ENCODE peak calls at places on chromosomes 1 and 21, in four cellular contexts. One of them, this sample, is unnamed.

GRCh38 chr1:150121236-150121862 is 28.4 kb upstream of the PLEKHO1 start:
- DNase-seq in HepG2: no peak
- DNase-seq in K562: no peak
- DNase-seq in GM12878: no peak
- DNase-seq in this sample: no peak

GRCh38 chr1:158454537-158454936 is 7.1 kb upstream of the OR10K1 start:
- DNase-seq in K562: no peak
- DNase-seq in GM12878: no peak
- DNase-seq in HepG2: no peak
- DNase-seq in this sample: no peak

GRCh38 chr1:26786437-26787380 is 1.0 kb upstream of the PIGV start:
- DNase-seq in HepG2: peak
- DNase-seq in K562: peak
- DNase-seq in GM12878: no peak
- DNase-seq in this sample: peak

GRCh38 chr1:37486680-37487618 is 12.6 kb downstream of the ZC3H12A start:
- DNase-seq in GM12878: no peak
- DNase-seq in HepG2: peak
- DNase-seq in K562: peak
- DNase-seq in this sample: peak

GRCh38 chr1:198283222-198283621 is 126.4 kb downstream of the NEK7 start:
- DNase-seq in K562: no peak
- DNase-seq in HepG2: no peak
- DNase-seq in GM12878: no peak
- DNase-seq in this sample: no peak

GRCh38 chr1:37919277-37919676 is 27.6 kb downstream of the INPP5B start:
- DNase-seq in HepG2: peak
- DNase-seq in K562: peak
- DNase-seq in GM12878: no peak
- DNase-seq in this sample: no peak

GRCh38 chr1:61951731-61952585 is 209.7 kb downstream of the PATJ start:
- DNase-seq in K562: no peak
- DNase-seq in GM12878: no peak
- DNase-seq in HepG2: no peak
- DNase-seq in this sample: no peak

GRCh38 chr1:221691320-221691719 is 50.6 kb downstream of the DUSP10 start:
- DNase-seq in GM12878: no peak
- DNase-seq in HepG2: no peak
- DNase-seq in K562: no peak
- DNase-seq in this sample: no peak

GRCh38 chr1:35659589-35659988 is 18.3 kb upstream of the PSMB2 start:
- DNase-seq in HepG2: no peak
- DNase-seq in K562: no peak
- DNase-seq in GM12878: no peak
- DNase-seq in this sample: no peak

GRCh38 chr21:39633770-39634181 is 21.0 kb downstream of the B3GALT5 start:
- DNase-seq in GM12878: no peak
- DNase-seq in K562: no peak
- DNase-seq in HepG2: no peak
- DNase-seq in this sample: no peak

GRCh38 chr1:181626252-181626938 is 143.1 kb downstream of the CACNA1E start:
- DNase-seq in HepG2: no peak
- DNase-seq in GM12878: no peak
- DNase-seq in K562: no peak
- DNase-seq in this sample: no peak

GRCh38 chr1:8496473-8496872 is 178.6 kb downstream of the SLC45A1 start:
- DNase-seq in GM12878: no peak
- DNase-seq in HepG2: no peak
- DNase-seq in K562: no peak
- DNase-seq in this sample: no peak

GRCh38 chr1:196650403-196650802 is 1.4 kb upstream of the CFH start:
- DNase-seq in K562: peak
- DNase-seq in GM12878: no peak
- DNase-seq in HepG2: no peak
- DNase-seq in this sample: no peak

GRCh38 chr1:196649990-196650389 is 1.9 kb upstream of the CFH start:
- DNase-seq in HepG2: no peak
- DNase-seq in K562: peak
- DNase-seq in GM12878: no peak
- DNase-seq in this sample: no peak

GRCh38 chr1:196651079-196651478 is 764 bp upstream of the CFH start:
- DNase-seq in K562: no peak
- DNase-seq in HepG2: no peak
- DNase-seq in GM12878: no peak
- DNase-seq in this sample: no peak

GRCh38 chr1:196654271-196654670 is 2.4 kb downstream of the CFH start:
- DNase-seq in K562: no peak
- DNase-seq in HepG2: no peak
- DNase-seq in GM12878: no peak
- DNase-seq in this sample: peak

GRCh38 chr1:196651637-196652215 is at the start of gene CFH:
- DNase-seq in K562: peak
- DNase-seq in GM12878: no peak
- DNase-seq in HepG2: no peak
- DNase-seq in this sample: peak
- TF ChIP-seq POLR2AphosphoS5 in K562: peak
- TF ChIP-seq POLR2AphosphoS5 in GM12878: no peak
- TF ChIP-seq POLR2AphosphoS5 in HepG2: no peak
- TF ChIP-seq POLR2AphosphoS5 in this sample: no peak

DNA sequence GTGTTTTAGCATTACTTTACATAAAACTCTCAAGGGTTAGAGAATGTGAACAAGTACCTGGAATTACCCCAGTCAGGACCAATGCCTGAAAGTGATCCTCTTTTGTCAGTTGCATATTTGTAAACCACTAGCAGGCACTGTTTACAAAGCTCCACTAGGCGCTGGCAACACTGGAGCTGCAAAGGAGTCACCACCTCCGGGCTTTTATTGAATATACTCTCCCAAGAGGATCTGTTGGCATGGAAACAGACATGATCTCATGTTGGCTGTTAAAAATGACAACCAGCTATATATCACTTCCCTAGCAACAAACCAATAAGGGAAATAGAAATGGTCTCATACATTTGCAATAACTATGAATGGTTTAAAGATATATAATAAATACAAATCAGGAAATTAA is 116.0 kb downstream of the TTLL7 start:
- DNase-seq in HepG2: no peak
- DNase-seq in K562: peak
- DNase-seq in GM12878: no peak
- DNase-seq in this sample: peak
- TF ChIP-seq CTCF in HepG2: no peak
- TF ChIP-seq CTCF in K562: peak
- TF ChIP-seq CTCF in GM12878: peak
- TF ChIP-seq CTCF in this sample: no peak

DNA sequence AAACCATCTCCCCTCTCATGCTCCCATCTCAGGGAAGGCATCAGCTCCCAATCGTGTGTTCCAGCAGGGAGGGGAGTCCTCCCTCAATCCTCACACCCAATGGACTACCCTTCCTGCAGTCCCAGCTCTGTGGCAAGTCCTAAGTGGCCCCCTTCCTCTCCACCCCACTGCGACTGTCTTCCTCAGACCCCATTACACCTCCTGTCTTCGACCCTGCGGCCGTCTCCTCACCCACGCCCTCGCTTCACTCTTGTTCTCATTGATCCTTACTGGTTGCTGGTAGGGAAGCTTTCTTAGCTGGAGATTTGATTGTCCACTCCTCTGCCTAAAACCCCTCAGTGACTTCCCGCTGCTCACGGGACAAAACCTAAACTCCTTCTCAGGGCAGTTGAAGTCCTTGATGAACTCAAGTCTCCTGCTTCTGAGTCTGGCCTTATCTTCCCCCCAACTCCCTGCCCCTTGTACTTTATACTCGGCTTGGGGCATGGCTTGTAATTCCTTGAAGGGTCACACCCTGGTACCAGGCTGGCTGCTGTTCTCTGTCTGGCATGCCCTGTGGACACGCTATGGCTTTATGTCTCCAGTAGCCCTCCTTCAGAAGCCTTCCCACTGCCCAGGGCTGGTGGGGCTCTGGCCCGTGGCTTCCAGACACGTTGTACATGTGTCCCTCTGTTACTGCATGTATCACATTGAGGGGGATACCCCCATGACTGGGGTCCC is 2.3 kb upstream of the EPS8L3 start:
- DNase-seq in HepG2: no peak
- DNase-seq in K562: no peak
- DNase-seq in GM12878: no peak
- DNase-seq in this sample: no peak
- TF ChIP-seq MYC in HepG2: no peak
- TF ChIP-seq MYC in K562: no peak
- TF ChIP-seq MYC in GM12878: no peak
- TF ChIP-seq MYC in this sample: no peak

GRCh38 chr1:53066941-53067738 is 5.1 kb downstream of the PODN start:
- DNase-seq in K562: no peak
- DNase-seq in GM12878: no peak
- DNase-seq in HepG2: no peak
- DNase-seq in this sample: no peak

GRCh38 chr1:53067886-53068285 is 5.9 kb downstream of the PODN start:
- DNase-seq in GM12878: no peak
- DNase-seq in K562: no peak
- DNase-seq in HepG2: no peak
- DNase-seq in this sample: no peak

GRCh38 chr1:53069265-53069662 is 7.3 kb downstream of the PODN start:
- DNase-seq in GM12878: no peak
- DNase-seq in HepG2: no peak
- DNase-seq in K562: no peak
- DNase-seq in this sample: no peak

GRCh38 chr1:53069663-53070327 is 7.8 kb downstream of the PODN start:
- DNase-seq in K562: no peak
- DNase-seq in GM12878: no peak
- DNase-seq in HepG2: no peak
- DNase-seq in this sample: no peak

DNA sequence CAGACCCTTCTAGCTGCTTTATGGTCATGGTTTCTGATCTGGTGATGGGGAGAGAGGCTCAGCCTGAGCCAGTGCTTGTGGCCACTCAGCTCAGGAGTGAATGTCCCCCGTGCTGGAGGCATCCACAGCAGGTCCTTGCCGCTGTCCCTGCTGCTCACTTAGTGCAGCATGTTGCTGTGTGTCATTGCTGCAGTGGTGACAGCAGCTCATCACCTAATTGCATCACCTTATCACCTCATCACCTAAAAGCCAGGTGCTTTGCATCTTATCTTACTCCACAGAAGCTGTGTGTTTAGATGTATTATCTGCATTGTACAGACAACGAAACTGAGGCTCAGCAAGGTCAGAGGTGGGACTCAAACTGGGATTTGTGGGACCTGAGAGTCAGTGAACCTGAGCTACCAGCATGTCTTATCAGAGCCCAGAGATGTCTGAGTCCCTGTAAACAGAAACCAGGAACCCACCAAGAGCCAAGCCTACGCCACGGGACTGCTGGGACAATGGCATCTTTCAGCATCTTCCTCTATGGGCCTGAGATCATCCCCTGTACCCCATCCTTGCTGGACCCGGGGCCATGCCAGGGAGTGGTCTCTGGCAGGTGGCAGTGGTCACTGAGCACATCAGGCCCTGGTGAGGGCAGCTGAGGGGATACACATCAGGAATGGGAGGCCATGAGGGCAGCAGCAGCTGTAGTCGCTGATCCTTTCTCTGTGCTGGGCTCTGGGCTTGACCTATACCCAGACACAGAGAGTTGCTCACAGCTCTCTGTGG is 6.5 kb downstream of the PODN start:
- DNase-seq in K562: no peak
- DNase-seq in HepG2: no peak
- DNase-seq in GM12878: no peak
- DNase-seq in this sample: no peak
- TF ChIP-seq POLR2AphosphoS5 in K562: no peak
- TF ChIP-seq POLR2AphosphoS5 in HepG2: no peak
- TF ChIP-seq POLR2AphosphoS5 in GM12878: no peak
- TF ChIP-seq POLR2AphosphoS5 in this sample: no peak

DNA sequence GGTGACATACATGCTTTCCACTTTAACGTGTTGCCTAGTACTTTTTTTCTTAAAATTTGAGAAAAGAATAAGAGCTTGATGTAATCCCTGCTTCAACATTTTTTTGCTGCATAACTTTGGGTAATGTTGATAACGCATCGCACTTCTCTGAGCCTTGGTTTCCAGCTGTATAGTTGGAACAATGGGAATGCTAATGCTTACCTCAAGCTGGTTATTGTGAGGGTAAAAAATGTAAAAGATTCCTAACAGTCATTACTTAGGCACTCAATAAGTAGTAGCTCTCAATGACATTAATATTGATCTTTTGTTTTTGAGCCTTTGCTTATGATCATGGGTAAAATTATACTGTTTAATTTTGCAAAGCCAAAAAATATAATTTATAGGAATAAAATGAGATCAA is 683.3 kb upstream of the CXADR start:
- DNase-seq in GM12878: no peak
- DNase-seq in HepG2: no peak
- DNase-seq in K562: no peak
- DNase-seq in this sample: no peak
- TF ChIP-seq CTCF in GM12878: no peak
- TF ChIP-seq CTCF in HepG2: no peak
- TF ChIP-seq CTCF in K562: no peak
- TF ChIP-seq CTCF in this sample: no peak